ENCODE peak calls at places on chromosomes 1 and 21, in five cellular contexts. One of them, this sample, is unnamed.

GRCh38 chr1:100452641-100453040 is 85.3 kb upstream of the GPR88 start:
- DNase-seq in K562: no peak
- DNase-seq in GM12878: no peak
- DNase-seq in HepG2: no peak
- DNase-seq in H1: no peak
- DNase-seq in this sample: no peak

GRCh38 chr1:116943438-116943837 is 33.7 kb downstream of the PTGFRN start:
- DNase-seq in K562: no peak
- DNase-seq in GM12878: no peak
- DNase-seq in HepG2: no peak
- DNase-seq in H1: no peak
- DNase-seq in this sample: no peak

GRCh38 chr21:40516336-40516735 is 330.6 kb downstream of the DSCAM start:
- DNase-seq in K562: no peak
- DNase-seq in GM12878: no peak
- DNase-seq in HepG2: no peak
- DNase-seq in H1: peak; percentile 48
- DNase-seq in this sample: no peak

GRCh38 chr1:69824932-69825331 is 257.2 kb downstream of the LRRC7 start:
- DNase-seq in K562: no peak
- DNase-seq in GM12878: no peak
- DNase-seq in HepG2: no peak
- DNase-seq in H1: no peak
- DNase-seq in this sample: no peak

GRCh38 chr1:243325305-243325890 is 69.6 kb downstream of the SDCCAG8 start:
- DNase-seq in K562: peak; percentile 42
- DNase-seq in GM12878: no peak
- DNase-seq in HepG2: peak; percentile 39
- DNase-seq in H1: no peak
- DNase-seq in this sample: peak; percentile 64

GRCh38 chr1:173392895-173393654 is 84.1 kb upstream of the PRDX6 start:
- DNase-seq in K562: peak; percentile 54
- DNase-seq in GM12878: no peak
- DNase-seq in HepG2: no peak
- DNase-seq in H1: no peak
- DNase-seq in this sample: peak; percentile 53

GRCh38 chr1:100523038-100523649 is 14.8 kb upstream of the GPR88 start:
- DNase-seq in K562: no peak
- DNase-seq in GM12878: peak; percentile 21
- DNase-seq in HepG2: no peak
- DNase-seq in H1: no peak
- DNase-seq in this sample: no peak

GRCh38 chr1:155978325-155978972 is at the start of gene ARHGEF2:
- DNase-seq in K562: peak; percentile 88
- DNase-seq in GM12878: no peak
- DNase-seq in HepG2: no peak
- DNase-seq in H1: peak; percentile 90
- DNase-seq in this sample: peak; percentile 89

GRCh38 chr21:29144736-29145353 is 14.4 kb downstream of the MAP3K7CL start:
- DNase-seq in K562: no peak
- DNase-seq in GM12878: no peak
- DNase-seq in HepG2: no peak
- DNase-seq in H1: no peak
- DNase-seq in this sample: no peak

GRCh38 chr1:243420968-243421675 is 165.3 kb downstream of the SDCCAG8 start:
- DNase-seq in K562: no peak
- DNase-seq in GM12878: no peak
- DNase-seq in HepG2: no peak
- DNase-seq in H1: no peak
- DNase-seq in this sample: no peak

GRCh38 chr1:94296018-94296417 is 58.6 kb upstream of the ARHGAP29 start:
- DNase-seq in K562: no peak
- DNase-seq in GM12878: no peak
- DNase-seq in HepG2: no peak
- DNase-seq in H1: no peak
- DNase-seq in this sample: no peak
- TF ChIP-seq KDM1A in K562: no peak
- TF ChIP-seq KDM1A in GM12878: no peak
- TF ChIP-seq KDM1A in HepG2: no peak
- TF ChIP-seq KDM1A in H1: no peak
- TF ChIP-seq KDM1A in this sample: no peak

GRCh38 chr1:154845879-154846278 is 24.2 kb downstream of the KCNN3 start:
- DNase-seq in K562: no peak
- DNase-seq in GM12878: no peak
- DNase-seq in HepG2: no peak
- DNase-seq in H1: no peak
- DNase-seq in this sample: no peak

GRCh38 chr1:154849645-154850131 is 20.4 kb downstream of the KCNN3 start:
- DNase-seq in K562: no peak
- DNase-seq in GM12878: peak; percentile 60
- DNase-seq in HepG2: no peak
- DNase-seq in H1: no peak
- DNase-seq in this sample: no peak

GRCh38 chr1:154846921-154847442 is 23.1 kb downstream of the KCNN3 start:
- DNase-seq in K562: no peak
- DNase-seq in GM12878: no peak
- DNase-seq in HepG2: no peak
- DNase-seq in H1: no peak
- DNase-seq in this sample: no peak

GRCh38 chr1:154848983-154849382 is 21.1 kb downstream of the KCNN3 start:
- DNase-seq in K562: no peak
- DNase-seq in GM12878: no peak
- DNase-seq in HepG2: no peak
- DNase-seq in H1: no peak
- DNase-seq in this sample: no peak

GRCh38 chr1:154847891-154848290 is 22.2 kb downstream of the KCNN3 start:
- DNase-seq in K562: no peak
- DNase-seq in GM12878: no peak
- DNase-seq in HepG2: no peak
- DNase-seq in H1: no peak
- DNase-seq in this sample: no peak
- TF ChIP-seq RFX5 in K562: no peak
- TF ChIP-seq RFX5 in GM12878: no peak
- TF ChIP-seq RFX5 in HepG2: no peak
- TF ChIP-seq RFX5 in H1: no peak
- TF ChIP-seq RFX5 in this sample: no peak

GRCh38 chr1:162138107-162138506 is 68.6 kb downstream of the NOS1AP start:
- DNase-seq in K562: no peak
- DNase-seq in GM12878: no peak
- DNase-seq in HepG2: no peak
- DNase-seq in H1: no peak
- DNase-seq in this sample: no peak

GRCh38 chr1:162141273-162142023 is 72.0 kb downstream of the NOS1AP start:
- DNase-seq in K562: no peak
- DNase-seq in GM12878: no peak
- DNase-seq in HepG2: peak; percentile 31
- DNase-seq in H1: no peak
- DNase-seq in this sample: no peak

GRCh38 chr1:162139398-162139685 is 69.9 kb downstream of the NOS1AP start:
- DNase-seq in K562: no peak
- DNase-seq in GM12878: no peak
- DNase-seq in HepG2: peak; percentile 72
- DNase-seq in H1: no peak
- DNase-seq in this sample: no peak

GRCh38 chr1:162136760-162137537 is 67.5 kb downstream of the NOS1AP start:
- DNase-seq in K562: no peak
- DNase-seq in GM12878: no peak
- DNase-seq in HepG2: peak; percentile 56
- DNase-seq in H1: no peak
- DNase-seq in this sample: peak; percentile 68

DNA sequence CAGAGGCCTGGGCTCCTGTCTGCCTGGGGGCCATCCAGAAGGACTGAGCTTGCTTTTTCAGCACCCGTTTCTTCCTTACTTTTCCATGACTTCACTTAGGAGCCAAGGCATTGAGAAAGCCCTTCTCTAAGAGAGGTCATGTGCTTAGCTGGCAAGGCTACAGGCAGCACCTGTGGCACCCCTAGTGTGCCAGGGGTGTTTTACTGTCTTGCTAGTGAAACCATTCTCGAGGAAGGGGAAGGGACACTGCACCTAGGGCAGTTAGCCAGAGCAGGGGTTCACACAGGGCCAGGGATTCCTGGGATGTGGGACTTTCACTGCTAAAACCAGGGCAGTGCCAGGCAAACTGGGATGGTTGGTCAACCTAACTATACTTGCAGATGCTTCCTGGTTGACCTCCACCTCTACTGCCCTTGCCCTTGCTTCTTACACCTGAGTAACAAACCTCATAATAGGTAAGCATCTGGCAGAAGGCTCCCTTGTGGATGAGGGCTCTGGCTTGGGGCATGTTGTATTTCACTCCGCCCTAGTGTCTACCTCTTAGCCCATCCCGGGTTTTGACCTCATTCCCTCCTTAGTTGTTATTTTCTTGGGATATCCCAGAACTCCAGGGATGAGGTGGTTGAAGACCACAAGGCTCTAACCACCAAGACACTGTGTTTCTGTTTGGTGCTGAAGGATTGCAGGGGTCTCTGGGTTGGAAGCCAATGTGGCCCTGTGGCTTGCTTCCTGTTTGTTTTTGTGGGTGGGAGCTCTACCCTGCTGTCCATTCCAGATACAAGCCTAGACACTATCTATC is 69.3 kb downstream of the NOS1AP start:
- DNase-seq in K562: no peak
- DNase-seq in GM12878: no peak
- DNase-seq in HepG2: no peak
- DNase-seq in H1: no peak
- DNase-seq in this sample: no peak
- TF ChIP-seq KDM1A in K562: no peak
- TF ChIP-seq KDM1A in GM12878: no peak
- TF ChIP-seq KDM1A in HepG2: no peak
- TF ChIP-seq KDM1A in H1: no peak
- TF ChIP-seq KDM1A in this sample: no peak

DNA sequence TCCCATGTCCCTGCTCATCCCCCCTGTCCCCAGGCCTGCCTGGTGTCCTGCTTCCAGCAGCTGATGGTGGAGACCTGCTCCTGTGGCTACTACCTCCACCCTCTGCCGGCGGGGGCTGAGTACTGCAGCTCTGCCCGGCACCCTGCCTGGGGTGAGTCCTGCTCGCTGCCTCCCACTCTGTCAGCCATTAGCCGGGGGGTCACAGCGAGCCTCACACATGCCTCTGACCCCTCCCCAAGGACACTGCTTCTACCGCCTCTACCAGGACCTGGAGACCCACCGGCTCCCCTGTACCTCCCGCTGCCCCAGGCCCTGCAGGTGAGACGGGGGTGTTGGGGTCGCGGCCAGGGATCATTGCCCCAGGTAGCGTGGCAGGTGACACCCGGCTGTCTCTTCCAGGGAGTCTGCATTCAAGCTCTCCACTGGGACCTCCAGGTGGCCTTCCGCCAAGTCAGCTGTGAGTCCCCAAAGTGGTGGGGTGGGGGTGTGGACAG is 10.0 kb downstream of the SCNN1D start:
- DNase-seq in K562: peak; percentile 86
- DNase-seq in GM12878: no peak
- DNase-seq in HepG2: peak; percentile 52
- DNase-seq in H1: peak; percentile 92
- DNase-seq in this sample: peak; percentile 51
- TF ChIP-seq RFX5 in K562: no peak
- TF ChIP-seq RFX5 in GM12878: no peak
- TF ChIP-seq RFX5 in HepG2: no peak
- TF ChIP-seq RFX5 in H1: no peak
- TF ChIP-seq RFX5 in this sample: no peak

GRCh38 chr21:22421416-22422190 is 1423.4 kb downstream of the NCAM2 start:
- DNase-seq in K562: no peak
- DNase-seq in GM12878: no peak
- DNase-seq in HepG2: no peak
- DNase-seq in H1: no peak
- DNase-seq in this sample: no peak
- TF ChIP-seq KDM1A in K562: no peak
- TF ChIP-seq KDM1A in GM12878: no peak
- TF ChIP-seq KDM1A in HepG2: no peak
- TF ChIP-seq KDM1A in H1: no peak
- TF ChIP-seq KDM1A in this sample: no peak

GRCh38 chr1:212822956-212823355 is 24.5 kb downstream of the SPATA45 start:
- DNase-seq in K562: no peak
- DNase-seq in GM12878: no peak
- DNase-seq in HepG2: no peak
- DNase-seq in H1: no peak
- DNase-seq in this sample: no peak

GRCh38 chr1:212820969-212821368 is 26.5 kb downstream of the SPATA45 start:
- DNase-seq in K562: no peak
- DNase-seq in GM12878: no peak
- DNase-seq in HepG2: no peak
- DNase-seq in H1: no peak
- DNase-seq in this sample: no peak

GRCh38 chr1:212816567-212817278 is 25.0 kb downstream of the TATDN3 start:
- DNase-seq in K562: no peak
- DNase-seq in GM12878: no peak
- DNase-seq in HepG2: peak; percentile 93
- DNase-seq in H1: no peak
- DNase-seq in this sample: no peak

GRCh38 chr1:212824201-212824600 is 23.2 kb downstream of the SPATA45 start:
- DNase-seq in K562: no peak
- DNase-seq in GM12878: no peak
- DNase-seq in HepG2: no peak
- DNase-seq in H1: no peak
- DNase-seq in this sample: no peak

DNA sequence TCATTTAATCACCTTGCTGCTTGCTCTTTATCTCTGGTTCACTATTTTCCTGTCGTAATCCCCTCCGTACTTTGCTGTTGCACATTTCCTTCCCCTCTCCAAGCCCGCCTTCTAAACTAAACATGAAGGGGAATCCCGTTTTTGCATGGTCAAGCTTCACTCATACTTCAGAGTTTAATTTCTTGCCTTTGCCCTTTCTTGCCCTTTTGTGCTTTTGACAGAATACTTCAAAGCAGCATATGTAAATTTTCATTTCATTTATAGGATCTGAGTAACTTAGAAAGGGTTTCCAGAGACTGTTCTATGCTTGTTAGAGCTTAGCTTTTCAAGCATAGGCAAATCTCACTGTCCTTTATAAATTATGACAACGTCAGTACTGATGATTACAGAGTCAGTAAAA is 27.7 kb downstream of the SPATA45 start:
- DNase-seq in K562: no peak
- DNase-seq in GM12878: peak; percentile 84
- DNase-seq in HepG2: no peak
- DNase-seq in H1: no peak
- DNase-seq in this sample: no peak
- TF ChIP-seq RFX5 in K562: no peak
- TF ChIP-seq RFX5 in GM12878: no peak
- TF ChIP-seq RFX5 in HepG2: no peak
- TF ChIP-seq RFX5 in H1: no peak
- TF ChIP-seq RFX5 in this sample: no peak